ENCODE peak calls at places on chromosome 20, in seven cellular contexts. U, K, M, Z, F, R and D are unnamed samples. For H3K4me1, the result is how much of the 10 kb centered on the place peaks cover.

GRCh38 chr20:13857961-13858360 is 73.1 kb downstream of the NDUFAF5 start:
- DNase-seq in U (no peak), K (no peak), M (no peak), Z (no peak), F (no peak), R (no peak), D (no peak)

GRCh38 chr20:63035284-63036185 is 28.8 kb upstream of the BHLHE23 start:
- DNase-seq in U (no peak), K (no peak), M (no peak), Z (no peak), F (no peak), R (peak), D (no peak)

GRCh38 chr20:62266340-62266739 is 28.0 kb downstream of the OSBPL2 start:
- DNase-seq in U (no peak), K (peak), M (no peak), Z (no peak), F (peak), R (no peak), D (no peak)

GRCh38 chr20:22403860-22404608 is 180.3 kb downstream of the FOXA2 start:
- DNase-seq in U (no peak), K (peak), M (no peak), Z (peak), F (no peak), R (no peak), D (no peak)

GRCh38 chr20:15699431-15700146 is 873.7 kb downstream of the KIF16B start:
- DNase-seq in U (peak), K (no peak), M (no peak), Z (no peak), F (no peak), R (no peak), D (peak)

GRCh38 chr20:22575087-22575721 is 9.2 kb downstream of the FOXA2 start:
- DNase-seq in U (no peak), K (peak), M (no peak), Z (no peak), F (no peak), R (no peak), D (no peak)

GRCh38 chr20:52992632-52993031 is 20.5 kb downstream of the TSHZ2 start:
- DNase-seq in U (no peak), K (no peak), M (no peak), Z (no peak), F (no peak), R (no peak), D (no peak)

GRCh38 chr20:45487231-45487635 is 17.7 kb downstream of the WFDC2 start:
- DNase-seq in U (no peak), K (no peak), M (no peak), Z (no peak), F (peak), R (peak), D (no peak)

GRCh38 chr20:23152308-23152892 is 66.3 kb upstream of the CD93 start:
- DNase-seq in U (peak), K (peak), M (peak), Z (peak), F (peak), R (no peak), D (no peak)

GRCh38 chr20:1377984-1378742 is 14.7 kb downstream of the FKBP1A start:
- DNase-seq in U (no peak), K (no peak), M (no peak), Z (no peak), F (no peak), R (no peak), D (no peak)

GRCh38 chr20:38697306-38697705 is 27.0 kb upstream of the SLC32A1 start:
- DNase-seq in U (no peak), K (no peak), M (no peak), Z (no peak), F (no peak), R (no peak), D (no peak)

GRCh38 chr20:25000268-25000801 is 7.8 kb upstream of the APMAP start:
- DNase-seq in U (peak), K (peak), M (peak), Z (peak), F (peak), R (no peak), D (peak)

GRCh38 chr20:23488470-23488869 is 2.4 kb upstream of the CST8 start:
- DNase-seq in U (no peak), K (no peak), M (no peak), Z (no peak), F (no peak), R (no peak), D (no peak)

GRCh38 chr20:48774696-48775095 is 53.1 kb downstream of the PREX1 start:
- DNase-seq in U (no peak), K (no peak), M (no peak), Z (no peak), F (no peak), R (peak), D (no peak)

GRCh38 chr20:44632103-44632752 is 19.3 kb downstream of the ADA start:
- DNase-seq in U (no peak), K (no peak), M (no peak), Z (no peak), F (no peak), R (no peak), D (no peak)

GRCh38 chr20:37934634-37935010 is 31.7 kb downstream of the VSTM2L start:
- DNase-seq in U (no peak), K (no peak), M (no peak), Z (no peak), F (no peak), R (no peak), D (no peak)

GRCh38 chr20:52076164-52076563 is 115.4 kb downstream of the ZFP64 start:
- DNase-seq in U (no peak), K (no peak), M (no peak), Z (no peak), F (no peak), R (no peak), D (no peak)

GRCh38 chr20:16719421-16719820 is 10.4 kb upstream of the SNRPB2 start:
- DNase-seq in U (no peak), K (no peak), M (no peak), Z (no peak), F (no peak), R (no peak), D (no peak)

GRCh38 chr20:53943522-53944291 is 126.7 kb downstream of the BCAS1 start:
- DNase-seq in U (peak), K (no peak), M (no peak), Z (peak), F (peak), R (no peak), D (peak)

GRCh38 chr20:63238491-63239126 is 2.9 kb downstream of the BIRC7 start:
- DNase-seq in U (peak), K (peak), M (no peak), Z (no peak), F (no peak), R (peak), D (no peak)

GRCh38 chr20:13046409-13046808 is 37.6 kb downstream of the SPTLC3 start:
- DNase-seq in U (no peak), K (no peak), M (no peak), Z (peak), F (no peak), R (no peak), D (no peak)

GRCh38 chr20:44052166-44052565 is 134.8 kb downstream of the JPH2 start:
- DNase-seq in U (no peak), K (no peak), M (no peak), Z (no peak), F (no peak), R (no peak), D (no peak)

GRCh38 chr20:63641792-63642517 is 11.3 kb downstream of the STMN3 start:
- DNase-seq in U (peak), K (peak), M (peak), Z (peak), F (peak), R (peak), D (peak)

GRCh38 chr20:13102689-13103088 is 93.9 kb downstream of the SPTLC3 start:
- DNase-seq in U (no peak), K (no peak), M (no peak), Z (no peak), F (no peak), R (no peak), D (no peak)

GRCh38 chr20:17538517-17539170 is 7.5 kb upstream of the BFSP1 start:
- DNase-seq in U (peak), K (peak), M (no peak), Z (no peak), F (no peak), R (no peak), D (no peak)

GRCh38 chr20:22663528-22664025 is 79.2 kb upstream of the FOXA2 start:
- DNase-seq in U (no peak), K (no peak), M (no peak), Z (no peak), F (no peak), R (no peak), D (no peak)

GRCh38 chr20:41317536-41318270 is at the start of gene ZHX3:
- DNase-seq in U (peak), K (peak), M (peak), Z (peak), F (peak), R (peak), D (peak)
- TF ChIP-seq POLR2A in U (peak), K (peak), M (peak), Z (peak), F (peak), R (no peak), D (peak)

DNA sequence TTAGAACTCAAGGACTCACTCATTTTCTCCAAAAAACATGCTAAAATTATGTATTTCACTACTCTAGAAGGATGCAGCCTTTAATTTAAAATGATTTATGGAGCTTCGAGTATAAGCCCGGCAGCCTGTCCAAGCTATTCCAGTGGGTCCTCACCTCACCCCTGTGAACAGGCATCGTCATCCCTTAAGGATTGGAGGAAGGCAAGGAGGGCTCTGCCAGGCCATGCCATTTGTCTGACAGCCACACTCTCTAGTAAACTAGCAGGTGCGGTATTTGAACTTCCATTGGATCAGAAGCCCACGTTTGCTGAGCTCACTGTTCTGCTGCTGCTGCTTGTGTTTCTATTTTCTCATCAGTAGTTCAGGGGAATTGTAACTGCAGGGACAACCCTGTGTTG is 39.8 kb upstream of the NAA20 start:
- DNase-seq in U (no peak), K (no peak), M (no peak), Z (no peak), F (no peak), R (no peak), D (no peak)
- H3K4me1 ChIP-seq in U (under half), K (half or more), M (half or more), Z (half or more), F (half or more), R (half or more), D (under half)

DNA sequence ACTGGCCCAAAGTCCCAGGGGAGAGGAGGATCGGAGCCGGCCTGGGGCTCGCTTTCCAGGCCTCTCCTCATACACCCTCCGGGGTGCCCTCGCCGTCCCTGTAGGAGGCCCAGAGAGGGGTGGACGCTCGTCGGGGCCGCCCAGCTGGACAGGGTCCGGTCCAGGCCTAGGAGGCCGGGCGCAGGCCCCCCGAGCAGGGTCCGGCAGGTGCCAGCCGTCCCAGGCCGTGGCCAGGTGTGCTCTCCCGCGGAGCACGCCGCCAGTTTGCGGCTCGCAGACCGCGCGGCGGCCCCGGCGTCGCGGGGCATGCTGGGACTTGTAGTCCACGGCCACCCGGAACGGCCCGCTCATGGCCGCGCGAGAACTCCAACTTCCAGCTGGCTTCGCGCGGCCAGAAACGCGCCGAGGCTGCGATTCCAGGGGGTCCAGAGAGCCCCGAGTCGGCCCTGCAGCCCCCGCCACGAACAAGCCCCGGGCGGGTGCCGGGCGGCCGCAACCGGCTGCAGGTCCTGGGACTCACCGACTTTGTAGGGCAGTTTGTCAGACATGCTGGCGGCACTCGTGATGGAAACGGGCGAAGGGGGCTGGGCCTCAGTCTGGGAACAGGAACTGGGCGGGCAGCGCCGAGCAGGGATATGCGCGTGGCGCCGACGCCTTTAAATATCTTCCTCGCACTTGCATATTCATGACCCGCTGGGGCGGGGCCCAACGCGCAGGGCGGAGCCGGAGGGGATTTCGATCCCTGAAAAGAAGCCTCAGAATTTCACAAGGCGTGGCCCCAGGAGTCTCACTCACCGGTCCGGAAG is at the start of gene AHCY:
- DNase-seq in U (peak), K (peak), M (peak), Z (peak), F (peak), R (peak), D (peak)
- TF ChIP-seq POLR2A in U (peak), K (peak), M (peak), Z (peak), F (peak), R (peak), D (peak)

GRCh38 chr20:36850759-36851158 is 25.2 kb upstream of the TLDC2 start:
- DNase-seq in U (no peak), K (no peak), M (no peak), Z (no peak), F (no peak), R (no peak), D (no peak)
- H3K4me1 ChIP-seq in U (half or more), K (under half), M (half or more), Z (under half), F (half or more), R (under half), D (under half)

GRCh38 chr20:47576516-47577033 is 74.9 kb downstream of the NCOA3 start:
- DNase-seq in U (peak), K (peak), M (peak), Z (peak), F (peak), R (no peak), D (peak)
- TF ChIP-seq POLR2A in U (no peak), K (peak), M (peak), Z (no peak), F (no peak), R (no peak), D (no peak)

GRCh38 chr20:58889334-58890072 is 37.0 kb downstream of the GNAS start:
- DNase-seq in U (no peak), K (no peak), M (no peak), Z (no peak), F (no peak), R (peak), D (peak)
- H3K4me1 ChIP-seq in U (under half), K (under half), M (under half), Z (under half), F (under half), R (under half), D (under half)

GRCh38 chr20:50621068-50621467 is 70.3 kb downstream of the RIPOR3 start:
- DNase-seq in U (no peak), K (no peak), M (no peak), Z (no peak), F (no peak), R (no peak), D (no peak)
- TF ChIP-seq POLR2A in U (no peak), K (no peak), M (no peak), Z (no peak), F (no peak), R (no peak), D (no peak)

GRCh38 chr20:6489361-6490154 is 277.9 kb upstream of the BMP2 start:
- DNase-seq in U (no peak), K (peak), M (no peak), Z (no peak), F (no peak), R (no peak), D (no peak)
- H3K4me1 ChIP-seq in U (under half), K (under half), M (under half), Z (under half), F (under half), R (under half), D (under half)